ENCODE peak calls at places on chromosomes 2 and 18, in four cellular contexts. X is mesendoderm, N is IMR-90, F is H1. O is an unnamed sample.

GRCh38 chr2:43778233-43778632 is 4.4 kb downstream of the DYNC2LI1 start:
- DNase-seq in X (no peak), N (no peak), F (no peak), O (no peak)

GRCh38 chr2:184611221-184612085 is 13.1 kb downstream of the ZNF804A start:
- DNase-seq in X (peak; percentile 5), N (peak; percentile 48), F (no peak), O (no peak)

GRCh38 chr2:1968222-1968987 is 224.1 kb upstream of the PXDN start:
- DNase-seq in X (no peak), N (no peak), F (no peak), O (no peak)

GRCh38 chr2:5695641-5696350 is 3.6 kb downstream of the SOX11 start:
- DNase-seq in X (peak; percentile 85), N (peak; percentile 55), F (no peak), O (peak; percentile 67)

GRCh38 chr2:173741715-173742114 is 223.5 kb downstream of the SP3 start:
- DNase-seq in X (no peak), N (no peak), F (no peak), O (no peak)

GRCh38 chr2:7987992-7988391 is 693.9 kb upstream of the ID2 start:
- DNase-seq in X (no peak), N (no peak), F (no peak), O (no peak)

GRCh38 chr2:12720181-12720580 is 3.4 kb downstream of the TRIB2 start:
- DNase-seq in X (peak; percentile 18), N (peak; percentile 30), F (no peak), O (no peak)

GRCh38 chr2:100260712-100261620 is 61.3 kb downstream of the LONRF2 start:
- DNase-seq in X (peak; percentile 86), N (peak; percentile 85), F (no peak), O (peak; percentile 79)

GRCh38 chr2:157771234-157771633 is 104.9 kb downstream of the ACVR1 start:
- DNase-seq in X (peak; percentile 77), N (no peak), F (no peak), O (no peak)

GRCh38 chr2:3179208-3179607 is 198.4 kb downstream of the EIPR1 start:
- DNase-seq in X (peak; percentile 58), N (no peak), F (no peak), O (peak; percentile 65)

GRCh38 chr2:225773143-225773542 is 373.6 kb downstream of the NYAP2 start:
- DNase-seq in X (no peak), N (no peak), F (no peak), O (no peak)

GRCh38 chr18:21897811-21898210 is 157.2 kb downstream of the MIB1 start:
- DNase-seq in X (peak; percentile 79), N (peak; percentile 42), F (peak; percentile 43), O (peak; percentile 71)

GRCh38 chr2:54042908-54043620 is 72.3 kb upstream of the PSME4 start:
- DNase-seq in X (no peak), N (no peak), F (no peak), O (no peak)

GRCh38 chr2:30404354-30405265 is 42.4 kb upstream of the LCLAT1 start:
- DNase-seq in X (peak; percentile 27), N (peak; percentile 82), F (no peak), O (peak; percentile 60)

GRCh38 chr2:28390857-28391563 is 1.6 kb upstream of the FOSL2 start:
- DNase-seq in X (peak; percentile 82), N (no peak), F (no peak), O (peak; percentile 68)

GRCh38 chr18:8839285-8839684 is 133.9 kb downstream of the MTCL1 start:
- DNase-seq in X (no peak), N (no peak), F (no peak), O (no peak)

GRCh38 chr2:215435261-215435808 is 533 bp downstream of the FN1 start:
- DNase-seq in X (peak; percentile 82), N (no peak), F (no peak), O (peak; percentile 74)

GRCh38 chr2:223494496-223494895 is 107.7 kb downstream of the SCG2 start:
- DNase-seq in X (no peak), N (no peak), F (no peak), O (no peak)

GRCh38 chr2:7681852-7682461 is 764.7 kb downstream of the RNF144A start:
- DNase-seq in X (peak; percentile 13), N (no peak), F (no peak), O (no peak)

GRCh38 chr2:11687736-11688135 is 17.7 kb upstream of the NTSR2 start:
- DNase-seq in X (no peak), N (no peak), F (no peak), O (no peak)

GRCh38 chr2:20040489-20041172 is 10.8 kb downstream of the LAPTM4A start:
- DNase-seq in X (peak; percentile 56), N (peak; percentile 55), F (no peak), O (no peak)

GRCh38 chr2:120948662-120949011 is 213.0 kb downstream of the GLI2 start:
- DNase-seq in X (no peak), N (no peak), F (no peak), O (no peak)
- H2AK5ac ChIP-seq in X (no peak overlapping the region), N (no peak overlapping the region), F (no peak overlapping the region), O (no peak overlapping the region)

DNA sequence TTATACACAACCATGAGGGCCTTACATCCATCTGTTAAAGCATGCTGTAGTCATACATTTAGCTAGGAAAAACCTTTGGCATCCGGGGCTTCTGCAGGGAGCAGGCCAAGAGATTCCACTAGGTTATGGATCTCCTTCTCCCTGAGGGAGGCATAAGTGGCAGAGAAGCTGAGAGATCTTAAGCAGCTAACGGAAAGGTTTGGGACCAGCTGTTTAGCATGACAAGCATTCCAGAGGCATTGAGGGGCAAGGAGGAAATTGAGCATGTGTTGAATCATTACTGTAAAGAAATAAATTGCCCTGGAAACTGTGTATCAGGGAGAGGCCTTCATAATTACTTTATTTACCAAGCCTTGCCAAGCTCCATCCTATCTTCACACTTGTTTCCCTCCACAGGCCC is 643.1 kb downstream of the CNTNAP5 start:
- DNase-seq in X (no peak), N (peak; percentile 81), F (no peak), O (no peak)
- H4K8ac ChIP-seq in X (no peak overlapping the region), N (peak overlapping the region; percentile 41), F (no peak overlapping the region), O (no peak overlapping the region)

DNA sequence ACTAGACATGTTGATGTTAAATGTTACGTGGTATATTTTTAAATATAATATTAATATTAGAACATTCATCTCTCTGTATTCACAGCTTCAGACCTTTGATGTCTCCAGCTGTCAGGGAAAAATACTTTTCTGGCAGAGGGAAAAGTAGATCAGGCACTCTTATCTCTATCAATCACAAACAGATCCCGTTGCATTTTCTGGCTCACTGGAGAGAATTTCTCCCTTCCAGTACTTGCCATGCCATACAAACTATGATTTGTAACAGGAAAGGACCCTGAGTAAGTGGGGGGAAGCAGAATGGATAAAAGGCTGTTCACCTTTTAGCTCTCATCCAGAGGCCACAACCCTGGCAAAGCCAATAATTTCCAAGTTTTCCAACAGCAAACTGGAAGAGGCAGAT is 158.0 kb downstream of the TCF4 start:
- DNase-seq in X (no peak), N (no peak), F (no peak), O (no peak)
- H3K56ac ChIP-seq in X (no peak overlapping the region), N (no peak overlapping the region), F (no peak overlapping the region), O (no peak overlapping the region)

DNA sequence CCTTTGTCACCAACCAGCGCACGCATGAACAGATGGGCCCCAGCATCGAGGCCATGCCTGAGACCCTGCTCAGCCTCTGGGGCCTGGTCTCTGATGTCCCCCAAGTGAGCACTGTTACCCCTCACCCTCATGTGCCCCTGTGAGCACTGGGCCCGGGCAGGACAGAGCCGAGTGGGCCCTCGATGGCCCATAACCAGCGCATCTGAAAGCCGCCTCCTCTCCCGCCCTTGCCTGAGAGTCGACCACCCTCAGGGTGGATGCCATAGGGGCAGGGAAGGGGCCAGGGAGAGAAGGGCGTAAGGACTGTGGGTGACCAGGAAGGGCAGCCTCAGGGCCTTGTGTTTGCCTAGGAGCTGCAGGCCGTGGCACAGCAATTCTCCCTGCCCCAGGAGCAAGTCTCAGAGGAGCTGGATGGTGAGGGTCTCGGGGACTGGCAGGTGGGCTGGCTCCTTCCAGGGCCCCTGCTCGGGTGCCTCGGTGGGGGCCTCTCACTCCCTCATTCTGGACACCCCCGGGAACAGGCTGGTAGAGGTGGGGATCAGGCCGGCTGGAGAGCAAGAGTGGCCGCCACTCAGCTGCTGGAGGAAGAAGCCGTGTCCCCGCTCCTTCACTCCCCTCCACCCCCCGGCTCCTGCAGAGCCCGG is 2.1 kb downstream of the PROM2 start:
- DNase-seq in X (no peak), N (no peak), F (no peak), O (no peak)
- H2AK5ac ChIP-seq in X (no peak overlapping the region), N (no peak overlapping the region), F (no peak overlapping the region), O (no peak overlapping the region)

GRCh38 chr2:129181433-129181832 is 798.0 kb upstream of the RAB6C start:
- DNase-seq in X (no peak), N (no peak), F (no peak), O (no peak)

GRCh38 chr2:129176375-129176774 is 803.1 kb upstream of the RAB6C start:
- DNase-seq in X (no peak), N (no peak), F (no peak), O (no peak)

GRCh38 chr2:129180124-129180716 is 799.2 kb upstream of the RAB6C start:
- DNase-seq in X (peak; percentile 51), N (no peak), F (no peak), O (no peak)

GRCh38 chr2:129179199-129179598 is 800.3 kb upstream of the RAB6C start:
- DNase-seq in X (no peak), N (no peak), F (no peak), O (no peak)

DNA sequence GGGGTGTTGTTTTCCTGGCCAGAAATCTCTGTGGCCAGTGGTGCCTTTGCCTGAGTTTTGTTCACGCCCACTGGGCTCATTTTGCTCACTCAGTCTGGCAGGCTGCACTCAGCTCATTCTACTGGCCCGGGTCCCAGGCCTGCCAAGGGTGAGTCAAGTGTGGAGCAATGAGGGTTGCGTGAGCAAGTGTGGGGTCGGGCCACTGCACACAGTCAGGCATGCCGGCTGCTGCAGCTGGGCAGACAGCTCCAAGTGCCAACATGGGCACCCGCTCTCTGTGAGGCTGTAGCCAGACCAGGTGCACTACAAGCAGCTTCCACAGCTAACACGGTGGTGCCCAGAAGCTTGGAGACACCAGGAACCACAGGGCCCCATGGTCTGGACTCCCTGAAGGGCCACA is 801.1 kb upstream of the RAB6C start:
- DNase-seq in X (no peak), N (no peak), F (no peak), O (no peak)
- H4K8ac ChIP-seq in X (no peak overlapping the region), N (no peak overlapping the region), F (no peak overlapping the region), O (no peak overlapping the region)

DNA sequence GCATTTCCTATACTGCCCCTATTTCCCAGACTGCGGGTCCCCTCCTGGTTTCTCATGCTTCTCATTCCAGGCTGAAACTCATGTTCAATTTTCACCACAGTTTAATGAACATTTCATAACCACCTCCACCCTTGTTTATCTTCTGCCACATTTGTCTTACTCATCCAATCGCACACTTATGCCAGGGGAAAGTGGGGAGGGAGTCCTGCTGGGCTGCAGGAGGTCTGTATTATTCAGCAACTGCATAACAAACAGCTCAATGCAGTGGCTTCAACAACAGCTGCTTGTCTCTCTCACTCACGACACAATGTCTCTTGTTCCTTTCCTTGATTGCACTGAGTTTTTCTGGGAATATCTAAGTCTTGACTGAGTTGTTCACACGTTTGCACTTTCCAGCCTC is 106.0 kb downstream of the ZNF519 start:
- DNase-seq in X (no peak), N (no peak), F (peak; percentile 9), O (peak; percentile 35)
- H3K56ac ChIP-seq in X (no peak overlapping the region), N (no peak overlapping the region), F (no peak overlapping the region), O (no peak overlapping the region)

O was measured in H9.